ENCODE peak calls at places on chromosome 11, in five cellular contexts. K is DMS153, J is astrocyte of the cerebellum, T is NCI-H345, I is HFF-Myc. A is an unnamed sample.

GRCh38 chr11:126512251-126512650 is 156.8 kb downstream of the ST3GAL4 start:
- DNase-seq in K (no peak), I (no peak), T (no peak), J (no peak), A (no peak)

GRCh38 chr11:134752964-134753804 is 341.1 kb upstream of the B3GAT1 start:
- DNase-seq in J (no peak), K (no peak), T (no peak), I (no peak), A (no peak)

GRCh38 chr11:92376146-92376599 is 151.6 kb downstream of the FAT3 start:
- DNase-seq in I (no peak), J (peak; percentile 77), K (no peak), T (no peak), A (no peak)

GRCh38 chr11:59255281-59255680 is 42.6 kb upstream of the MPEG1 start:
- DNase-seq in T (no peak), I (no peak), J (no peak), K (no peak), A (no peak)

GRCh38 chr11:67057410-67057757 is 737 bp downstream of the RHOD start:
- DNase-seq in J (no peak), T (no peak), K (no peak), I (no peak), A (no peak)

GRCh38 chr11:67400251-67400941 is 1.3 kb downstream of the PPP1CA start:
- DNase-seq in K (no peak), I (no peak), J (no peak), T (no peak), A (no peak)

GRCh38 chr11:108135845-108136599 is 14.7 kb downstream of the ACAT1 start:
- DNase-seq in T (no peak), J (no peak), I (peak; percentile 26), K (no peak), A (no peak)

GRCh38 chr11:808427-809286 is 1.1 kb upstream of the RPLP2 start:
- DNase-seq in I (no peak), T (no peak), K (no peak), J (no peak), A (no peak)

GRCh38 chr11:10659339-10660216 is 34.0 kb downstream of the IRAG1 start:
- DNase-seq in J (peak; percentile 42), I (peak; percentile 78), K (no peak), T (no peak), A (peak; percentile 51)

GRCh38 chr11:18617688-18618340 is 16.3 kb downstream of the SPTY2D1 start:
- DNase-seq in K (no peak), T (no peak), I (no peak), J (peak; percentile 56), A (no peak)

GRCh38 chr11:133834399-133835257 is 10.7 kb downstream of the SPATA19 start:
- DNase-seq in I (no peak), T (no peak), J (no peak), K (no peak), A (no peak)

GRCh38 chr11:132037467-132037862 is 667.0 kb downstream of the NTM start:
- DNase-seq in I (no peak), K (no peak), J (no peak), T (no peak), A (no peak)

GRCh38 chr11:61927501-61927900 is 10.1 kb upstream of the RAB3IL1 start:
- DNase-seq in J (no peak), T (no peak), K (no peak), I (no peak), A (no peak)

GRCh38 chr11:57031541-57031940 is 42.8 kb downstream of the OR5AK2 start:
- DNase-seq in K (no peak), I (no peak), T (no peak), J (no peak), A (no peak)

GRCh38 chr11:124405611-124406010 is 6.8 kb upstream of the OR8B3 start:
- DNase-seq in K (no peak), J (no peak), T (no peak), I (no peak), A (no peak)

GRCh38 chr11:117789241-117789640 is 7.8 kb downstream of the DSCAML1 start:
- DNase-seq in T (no peak), J (no peak), I (no peak), K (no peak), A (no peak)

GRCh38 chr11:126585388-126586302 is 230.2 kb downstream of the ST3GAL4 start:
- DNase-seq in I (peak; percentile 85), T (peak; percentile 80), K (peak; percentile 82), J (peak; percentile 92), A (peak; percentile 87)

GRCh38 chr11:98300777-98301176 is 720.0 kb upstream of the CNTN5 start:
- DNase-seq in K (no peak), J (no peak), T (peak; percentile 2), I (no peak), A (no peak)

GRCh38 chr11:12961615-12962014 is 47.5 kb upstream of the RASSF10 start:
- DNase-seq in I (no peak), J (no peak), T (no peak), K (no peak), A (no peak)

GRCh38 chr11:59182457-59183151 is 10.7 kb downstream of the DTX4 start:
- DNase-seq in J (no peak), T (no peak), K (no peak), I (no peak), A (no peak)

GRCh38 chr11:68938088-68938487 is 34.4 kb downstream of the IGHMBP2 start:
- DNase-seq in J (no peak), T (no peak), K (no peak), I (no peak), A (no peak)

GRCh38 chr11:78564037-78564888 is 10.4 kb downstream of the NARS2 start:
- DNase-seq in I (peak; percentile 74), K (peak; percentile 17), T (peak; percentile 73), J (peak; percentile 63), A (peak; percentile 27)

GRCh38 chr11:39367526-39367925 is 2091.9 kb downstream of the LRRC4C start:
- DNase-seq in I (no peak), K (no peak), J (no peak), T (no peak), A (no peak)

GRCh38 chr11:92550871-92551270 is 326.3 kb downstream of the FAT3 start:
- DNase-seq in T (no peak), J (no peak), I (no peak), K (no peak), A (no peak)

GRCh38 chr11:11979487-11980117 is 28.8 kb downstream of the DKK3 start:
- DNase-seq in K (no peak), I (no peak), T (no peak), J (no peak), A (no peak)

GRCh38 chr11:66579017-66579606 is 10.7 kb upstream of the CTSF start:
- DNase-seq in K (peak; percentile 12), I (no peak), J (peak; percentile 44), T (peak; percentile 54), A (no peak)

GRCh38 chr11:61890536-61891330 is 612 bp downstream of the FADS3 start:
- DNase-seq in K (no peak), J (peak; percentile 31), T (peak; percentile 35), I (no peak), A (peak; percentile 24)

GRCh38 chr11:12474871-12475270 is 97.5 kb downstream of the PARVA start:
- DNase-seq in T (no peak), I (no peak), J (no peak), K (no peak), A (no peak)

GRCh38 chr11:2976289-2977063 is 15.7 kb downstream of the NAP1L4 start:
- DNase-seq in J (no peak), I (no peak), T (no peak), K (no peak), A (no peak)

GRCh38 chr11:94528551-94528950 is 15.2 kb upstream of the FUT4 start:
- DNase-seq in K (no peak), J (no peak), I (no peak), T (no peak), A (no peak)

GRCh38 chr11:86035920-86036319 is 33.0 kb downstream of the PICALM start:
- DNase-seq in I (no peak), J (no peak), K (no peak), T (no peak), A (no peak)

GRCh38 chr11:35953081-35953480 is 9.2 kb downstream of the LDLRAD3 start:
- DNase-seq in T (no peak), J (no peak), K (no peak), I (no peak), A (no peak)

GRCh38 chr11:83809274-83809673 is 523.1 kb upstream of the CCDC90B start:
- DNase-seq in T (no peak), J (no peak), K (no peak), I (no peak), A (no peak)

GRCh38 chr11:1718326-1718725 is 21.3 kb downstream of the KRTAP5-6 start:
- DNase-seq in T (no peak), K (no peak), J (no peak), I (no peak), A (no peak)

GRCh38 chr11:126391970-126392637 is 36.6 kb downstream of the ST3GAL4 start:
- DNase-seq in J (no peak), I (no peak), K (no peak), T (peak; percentile 63), A (no peak)

A was measured in pulmonary artery endothelial cell.